ENCODE peak calls at places on chromosomes 13 and 19, in eight cellular contexts. P is A673; V is tibial nerve; E is CD8-positive, alpha-beta memory T cell; R is right lobe of liver; Z is hepatocyte; A is heart left ventricle; N is foreskin keratinocyte. H is an unnamed sample. For H3K4me1, the result is how much of the 10 kb centered on the place peaks cover.

GRCh38 chr13:23321534-23322241 is 111.8 kb downstream of the SACS start:
- DNase-seq in P (no peak), V (peak), E (no peak), R (no peak), Z (peak), A (peak), N (peak), H (no peak)

GRCh38 chr19:28427256-28428083 is 785.5 kb downstream of the UQCRFS1 start:
- DNase-seq in P (no peak), V (no peak), E (no peak), R (no peak), Z (no peak), A (no peak), N (no peak), H (no peak)

GRCh38 chr19:4191044-4191443 is 8.6 kb downstream of the ANKRD24 start:
- DNase-seq in P (no peak), V (no peak), E (no peak), R (no peak), Z (no peak), A (no peak), N (no peak), H (no peak)

GRCh38 chr13:66803013-66803739 is 427.0 kb downstream of the PCDH9 start:
- DNase-seq in P (peak), V (no peak), E (no peak), R (no peak), Z (no peak), A (no peak), N (no peak), H (no peak)

GRCh38 chr19:1064661-1065605 is 2.0 kb upstream of the ARHGAP45 start:
- DNase-seq in P (peak), V (peak), E (peak), R (no peak), Z (peak), A (peak), N (peak), H (peak)

GRCh38 chr19:40721936-40722661 is 5.2 kb downstream of the ITPKC start:
- DNase-seq in P (no peak), V (no peak), E (no peak), R (no peak), Z (no peak), A (peak), N (peak), H (no peak)

GRCh38 chr19:28498404-28498976 is 714.5 kb downstream of the UQCRFS1 start:
- DNase-seq in P (no peak), V (no peak), E (no peak), R (no peak), Z (no peak), A (no peak), N (no peak), H (no peak)

GRCh38 chr19:10289836-10290438 is at the start of gene ICAM5:
- DNase-seq in P (peak), V (no peak), E (peak), R (no peak), Z (no peak), A (no peak), N (no peak), H (no peak)

GRCh38 chr19:41311072-41311471 is 1.1 kb downstream of the CCDC97 start:
- DNase-seq in P (no peak), V (no peak), E (no peak), R (no peak), Z (no peak), A (no peak), N (no peak), H (no peak)

GRCh38 chr13:111893607-111894443 is 173.1 kb upstream of the SOX1 start:
- DNase-seq in P (peak), V (no peak), E (no peak), R (peak), Z (no peak), A (no peak), N (no peak), H (no peak)

GRCh38 chr13:28750187-28751045 is 31.6 kb upstream of the SLC46A3 start:
- DNase-seq in P (peak), V (no peak), E (no peak), R (no peak), Z (no peak), A (no peak), N (peak), H (no peak)

GRCh38 chr19:17074628-17075034 is 621 bp downstream of the HAUS8 start:
- DNase-seq in P (no peak), V (no peak), E (no peak), R (no peak), Z (no peak), A (no peak), N (no peak), H (no peak)

GRCh38 chr19:18172331-18173053 is 1.1 kb upstream of the IFI30 start:
- DNase-seq in P (no peak), V (no peak), E (no peak), R (no peak), Z (no peak), A (no peak), N (no peak), H (no peak)
- H3K4me1 ChIP-seq in P (under half), V (under half), E (under half), R (under half), Z (under half), A (under half), N (under half), H (under half)

DNA sequence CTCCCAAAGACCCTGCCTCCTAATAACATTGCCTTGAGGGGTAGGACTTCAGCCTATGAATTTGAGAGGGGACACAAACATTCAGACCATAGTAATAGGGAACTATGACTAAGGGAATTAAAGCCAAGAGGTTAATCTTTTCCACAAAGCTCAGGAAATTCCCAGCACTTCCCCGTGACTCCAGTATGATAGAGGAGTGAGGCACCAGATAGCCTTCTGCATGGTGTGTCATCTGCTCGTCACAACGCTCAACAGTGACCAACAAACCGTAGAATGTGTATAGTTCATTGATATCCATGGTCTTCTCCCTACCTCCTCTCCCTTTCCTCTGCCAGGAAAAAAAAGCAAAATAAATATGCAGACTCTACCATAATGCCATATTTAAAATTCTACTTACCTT is 64.4 kb downstream of the B3GLCT start:
- DNase-seq in P (no peak), V (no peak), E (no peak), R (no peak), Z (no peak), A (no peak), N (no peak), H (no peak)
- H3K4me1 ChIP-seq in P (under half), V (under half), E (under half), R (under half), Z (under half), A (under half), N (under half), H (under half)

DNA sequence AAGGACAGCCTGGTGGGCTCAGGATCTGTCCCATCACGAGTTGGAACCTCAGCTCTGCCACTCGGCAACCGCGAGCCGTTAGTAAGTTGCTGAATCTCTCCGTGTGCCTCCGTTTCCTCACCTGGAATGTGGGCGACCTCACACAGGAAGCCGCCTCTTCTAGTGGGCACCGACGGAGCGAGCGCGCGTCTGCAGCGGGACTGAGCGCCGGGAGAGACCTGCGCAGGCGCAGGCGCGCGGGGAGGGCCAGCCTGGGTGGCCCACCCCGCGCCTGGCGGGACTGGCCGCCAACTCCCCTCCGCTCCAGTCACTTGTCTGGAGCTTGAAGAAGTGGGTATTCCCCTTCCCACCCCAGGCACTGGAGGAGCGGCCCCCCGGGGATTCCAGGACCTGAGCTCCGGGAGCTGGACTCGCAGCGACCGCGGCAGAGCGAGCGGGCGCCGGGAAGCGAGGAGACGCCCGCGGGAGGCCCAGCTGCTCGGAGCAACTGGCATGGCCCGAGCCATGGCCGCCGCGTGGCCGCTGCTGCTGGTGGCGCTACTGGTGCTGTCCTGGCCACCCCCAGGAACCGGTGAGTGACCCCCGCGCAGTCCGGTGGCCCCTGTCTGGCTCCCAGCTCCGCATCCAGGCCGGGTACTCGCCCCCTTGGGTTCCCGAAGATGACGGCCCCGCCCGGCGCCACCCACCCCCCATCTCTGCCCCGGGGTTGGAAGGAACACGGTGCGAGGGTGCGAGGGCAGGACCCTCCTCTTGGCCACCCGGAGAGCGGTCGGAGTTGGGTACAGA is at the start of gene PVR:
- DNase-seq in P (peak), V (no peak), E (no peak), R (peak), Z (peak), A (peak), N (peak), H (peak)
- H3K4me1 ChIP-seq in P (under half), V (under half), E (under half), R (under half), Z (under half), A (under half), N (under half), H (under half)

DNA sequence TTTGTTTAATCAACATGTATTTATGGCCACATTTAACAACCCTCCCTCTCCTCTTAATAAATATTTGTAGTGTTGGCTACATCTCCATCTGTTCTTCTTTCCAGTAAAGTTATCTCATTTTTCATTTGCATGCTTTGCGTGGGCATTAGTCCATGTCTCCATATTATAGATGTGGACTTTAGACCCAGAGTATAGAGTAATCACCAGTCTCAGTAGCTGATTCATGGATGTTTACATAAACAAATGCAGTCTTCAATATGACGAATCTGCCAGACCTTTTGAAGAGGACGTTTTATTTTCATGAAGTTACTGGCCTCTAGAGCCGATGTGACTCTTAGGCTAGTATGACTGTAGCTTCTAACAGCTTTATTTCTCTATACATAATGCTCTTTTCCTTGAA is 1546.2 kb downstream of the OLFM4 start:
- DNase-seq in P (no peak), V (no peak), E (no peak), R (no peak), Z (peak), A (no peak), N (no peak), H (no peak)
- H3K4me1 ChIP-seq in P (under half), V (under half), E (under half), R (under half), Z (under half), A (under half), N (under half), H (under half)

DNA sequence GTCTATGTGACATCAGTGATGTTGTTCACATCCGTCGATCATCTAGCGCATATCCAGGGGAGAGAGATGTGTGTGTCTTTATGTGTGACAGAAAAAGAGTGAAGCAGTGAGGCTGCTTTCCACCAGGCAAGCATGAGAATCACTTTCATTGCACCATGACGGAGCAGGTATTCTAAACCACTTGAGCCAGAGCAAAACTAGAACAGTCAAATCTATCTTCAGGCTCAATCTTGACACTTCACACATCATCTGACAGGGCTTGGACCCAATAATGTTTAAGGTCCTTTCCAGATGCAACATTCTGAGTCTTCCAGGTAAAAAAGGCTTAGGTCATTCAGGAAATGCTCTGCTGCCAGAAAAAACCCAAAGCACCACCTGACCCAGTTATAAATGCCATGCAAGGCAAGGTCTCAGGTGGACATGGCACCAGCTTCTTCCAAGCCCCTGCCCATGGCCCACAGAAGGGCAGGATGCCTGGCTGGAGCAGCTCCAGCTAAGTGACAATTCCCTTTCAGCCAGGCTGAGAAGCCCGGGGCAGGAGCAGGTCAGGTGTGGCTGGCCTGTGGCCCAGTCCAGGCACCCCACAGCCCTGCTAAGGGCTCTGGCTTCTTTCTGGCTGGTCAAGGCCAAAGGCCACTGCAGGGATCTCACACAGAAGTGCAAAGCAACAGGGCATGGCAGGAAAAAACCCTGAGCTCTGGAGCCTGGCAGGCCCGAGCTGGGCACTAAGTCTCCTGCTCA is 5.0 kb downstream of the ELAVL1 start:
- DNase-seq in P (no peak), V (no peak), E (no peak), R (peak), Z (no peak), A (no peak), N (no peak), H (no peak)
- H3K4me1 ChIP-seq in P (under half), V (under half), E (under half), R (under half), Z (under half), A (under half), N (under half), H (half or more)

DNA sequence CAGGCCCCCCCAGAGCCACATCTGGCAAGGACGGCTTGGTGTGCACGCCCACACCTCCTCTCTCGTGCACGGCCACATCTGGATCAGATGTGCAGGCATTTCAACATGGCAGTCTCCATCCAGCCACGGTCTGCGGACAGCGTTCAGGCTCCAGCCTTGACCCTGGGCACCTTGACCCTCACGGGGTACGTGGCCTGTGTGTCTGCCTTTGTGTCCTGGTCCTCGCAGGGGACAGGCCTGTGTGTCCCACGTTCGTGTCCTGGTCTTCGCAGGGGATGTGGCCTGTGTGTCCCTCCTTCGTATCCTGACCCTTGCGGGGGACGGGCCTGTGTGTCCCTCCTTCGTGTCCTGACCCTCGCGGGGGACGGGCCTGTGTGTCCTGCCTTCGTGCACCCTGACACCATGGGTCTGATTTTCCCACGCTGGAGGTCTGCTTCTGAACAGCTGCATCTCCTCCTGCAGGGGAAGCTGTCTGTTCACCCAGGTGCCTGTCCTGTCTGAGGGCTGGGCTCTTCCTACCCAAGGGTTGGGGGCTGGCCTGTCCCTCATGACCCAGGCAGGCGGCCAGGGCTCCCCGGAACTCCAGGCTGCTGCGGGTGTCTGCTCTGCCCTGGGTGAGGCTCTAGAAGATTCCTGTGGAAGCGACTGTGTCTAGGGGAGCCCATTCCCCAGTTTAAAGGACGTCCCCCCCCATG is 25.3 kb downstream of the RASA3 start:
- DNase-seq in P (no peak), V (no peak), E (peak), R (peak), Z (no peak), A (peak), N (no peak), H (peak)
- H3K4me1 ChIP-seq in P (under half), V (under half), E (half or more), R (under half), Z (under half), A (under half), N (under half), H (under half)